ENCODE peak calls at places on chromosomes 6 and 20, in seven cellular contexts. A is A549, N is tibial artery, L is Karpas-422, O is fibroblast of lung, Y is adrenal gland, W is DND-41. K is an unnamed sample.

GRCh38 chr20:44832724-44833123 is 22.4 kb upstream of the RIMS4 start:
- DNase-seq in Y (no peak), O (no peak), L (peak), W (no peak), A (peak), N (no peak), K (no peak)

GRCh38 chr6:102812242-102812641 is 1418.7 kb downstream of the GRIK2 start:
- DNase-seq in L (no peak), O (no peak), W (no peak), N (no peak), A (no peak), Y (no peak), K (no peak)

GRCh38 chr20:42484335-42484734 is 705.4 kb downstream of the PTPRT start:
- DNase-seq in W (no peak), N (peak), O (peak), A (no peak), L (no peak), Y (peak), K (no peak)

GRCh38 chr20:51070635-51071034 is 47.7 kb upstream of the KCNG1 start:
- DNase-seq in Y (no peak), A (no peak), N (no peak), O (no peak), W (no peak), L (no peak), K (no peak)

GRCh38 chr6:155678361-155678760 is 222.7 kb upstream of the NOX3 start:
- DNase-seq in L (no peak), N (no peak), A (no peak), W (no peak), Y (no peak), O (peak), K (peak)

GRCh38 chr6:120354452-120355098 is 979.7 kb downstream of the TBC1D32 start:
- DNase-seq in A (no peak), N (no peak), O (peak), W (peak), Y (no peak), L (no peak), K (no peak)

GRCh38 chr6:13012271-13012670 is 295.7 kb downstream of the PHACTR1 start:
- DNase-seq in N (no peak), Y (no peak), L (no peak), O (no peak), W (no peak), A (no peak), K (no peak)

GRCh38 chr20:14634666-14635065 is 297.3 kb upstream of the FLRT3 start:
- DNase-seq in L (no peak), W (no peak), Y (no peak), O (no peak), N (no peak), A (no peak), K (no peak)

GRCh38 chr6:132830236-132830799 is 15.9 kb downstream of the RPS12 start:
- DNase-seq in O (peak), N (no peak), W (no peak), L (peak), Y (no peak), A (peak), K (no peak)

GRCh38 chr6:13480631-13481501 is 6.5 kb downstream of the GFOD1 start:
- DNase-seq in N (no peak), A (peak), Y (no peak), O (peak), L (no peak), W (no peak), K (no peak)

GRCh38 chr20:35251613-35251940 is 25.1 kb downstream of the MMP24 start:
- DNase-seq in A (no peak), O (no peak), L (no peak), W (no peak), Y (no peak), N (no peak), K (no peak)
- H3K27ac ChIP-seq in A (peak), O (no peak), L (no peak), W (no peak), Y (no peak), N (no peak), K (no peak)

DNA sequence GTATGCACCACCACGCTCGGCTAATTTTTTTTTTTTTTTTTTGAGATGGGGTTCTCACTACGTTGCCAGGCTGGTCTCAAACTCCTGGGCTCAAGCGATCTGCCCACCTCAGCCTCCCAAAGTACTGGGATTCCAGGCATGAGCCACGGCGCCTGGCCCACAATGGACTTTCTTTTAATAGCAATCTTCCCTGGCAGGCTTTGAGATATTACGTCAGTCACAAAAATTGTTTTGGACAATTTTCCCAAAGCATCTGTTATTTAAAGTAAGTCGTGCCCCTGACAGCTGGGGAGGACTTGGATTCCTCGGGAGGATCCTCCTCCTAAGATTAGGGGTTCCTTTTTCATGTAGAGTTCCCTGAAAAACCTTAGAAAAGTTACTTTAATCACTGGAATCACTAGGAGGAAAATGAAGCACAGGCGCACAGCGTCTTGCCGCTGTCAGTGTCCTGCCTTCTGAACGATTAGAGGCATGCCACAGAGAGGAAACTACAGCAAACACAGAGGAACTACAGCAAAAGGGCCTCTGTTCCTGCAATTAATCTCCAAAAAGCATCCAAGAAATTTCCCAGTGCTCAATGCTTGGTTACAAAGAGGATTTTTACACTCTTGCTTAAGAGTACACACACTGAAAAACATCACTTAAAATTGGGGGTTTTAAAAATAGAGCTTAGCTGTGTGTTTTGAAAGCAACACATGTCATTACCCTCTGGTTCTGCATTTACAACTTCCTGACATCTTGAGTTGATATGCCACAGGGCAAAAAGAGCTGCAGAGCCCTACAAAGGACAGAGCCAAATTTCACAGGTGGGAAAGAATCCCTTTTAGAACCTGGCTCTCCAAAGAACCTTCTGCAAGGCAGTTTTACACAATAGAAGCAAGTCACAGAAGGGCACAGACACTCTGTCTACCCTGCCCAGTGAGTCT is 4.5 kb downstream of the ACSS1 start:
- DNase-seq in O (peak), N (peak), Y (no peak), W (no peak), L (no peak), A (no peak), K (no peak)
- H3K4me3 ChIP-seq in O (no peak), N (peak), Y (no peak), W (no peak), L (no peak), A (no peak), K (no peak)

DNA sequence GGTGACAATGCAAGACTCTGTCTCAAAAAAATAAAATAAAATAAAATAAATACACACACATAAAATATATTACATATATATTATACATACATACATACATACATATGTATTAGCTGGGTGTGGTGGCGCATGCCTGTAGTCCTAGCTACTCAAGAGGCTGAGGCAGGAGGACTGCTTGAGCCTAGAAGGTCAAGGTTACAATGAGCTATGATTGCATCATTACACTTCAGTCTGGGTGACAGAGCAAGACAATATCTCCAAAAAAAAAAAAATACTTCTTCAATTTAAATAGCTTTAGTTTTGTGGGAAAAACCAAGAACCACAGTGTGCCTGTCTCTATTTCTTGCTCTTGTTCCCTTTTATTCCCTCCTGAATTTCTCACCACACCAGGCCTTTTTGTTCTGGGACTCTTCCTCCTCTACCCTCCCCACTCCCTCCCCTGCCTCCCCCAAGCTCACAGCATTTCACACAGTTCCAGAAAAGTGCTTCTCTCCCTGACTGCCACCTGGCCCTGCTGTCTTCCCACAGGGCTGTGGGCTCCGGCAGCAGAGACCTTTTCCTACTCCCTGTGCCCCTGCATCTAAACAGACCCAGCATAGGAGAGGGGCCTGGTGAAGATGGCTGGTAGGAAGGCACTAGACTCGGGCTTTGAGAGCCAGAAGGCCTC is 1.3 kb downstream of the C20orf203 start:
- DNase-seq in O (no peak), A (no peak), L (no peak), Y (no peak), N (no peak), W (peak), K (no peak)
- H3K27ac ChIP-seq in O (no peak), A (peak), L (no peak), Y (no peak), N (no peak), W (peak), K (no peak)

DNA sequence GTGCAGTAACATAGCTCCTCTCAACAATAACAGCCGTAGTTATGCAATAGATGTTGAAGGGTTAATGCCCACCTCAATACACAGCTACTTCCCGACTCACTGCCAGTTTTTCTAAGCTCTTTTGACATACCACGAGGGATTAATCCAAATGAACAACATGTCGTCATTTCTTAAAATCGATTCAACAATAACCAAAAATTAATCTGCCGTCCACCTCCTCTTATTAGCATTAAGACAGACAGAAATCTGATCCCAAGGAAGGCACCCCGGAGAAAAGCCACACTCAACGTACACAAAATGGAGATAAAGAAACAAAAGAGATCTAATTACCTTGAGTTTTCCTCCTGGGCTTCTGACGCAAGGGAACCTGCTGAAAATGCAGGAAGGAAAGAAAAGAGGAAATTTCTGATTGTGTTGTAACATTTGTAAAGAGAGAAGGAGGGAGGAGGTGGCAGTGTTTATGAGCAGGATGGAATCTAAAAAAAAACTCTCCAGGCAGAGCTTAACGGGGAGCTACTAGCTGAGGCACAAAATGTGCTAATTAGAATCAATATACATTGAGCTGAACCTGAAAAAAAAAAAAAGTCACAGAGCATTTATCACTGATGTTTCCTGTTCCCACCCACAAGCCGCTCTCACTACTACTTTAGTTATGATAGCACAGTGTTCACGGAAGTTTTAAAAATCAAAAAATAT is 109.3 kb downstream of the IPCEF1 start:
- DNase-seq in N (no peak), L (no peak), O (no peak), A (no peak), W (peak), Y (no peak), K (no peak)
- H3K4me3 ChIP-seq in N (no peak), L (no peak), O (peak), A (no peak), W (peak), Y (no peak), K (no peak)

DNA sequence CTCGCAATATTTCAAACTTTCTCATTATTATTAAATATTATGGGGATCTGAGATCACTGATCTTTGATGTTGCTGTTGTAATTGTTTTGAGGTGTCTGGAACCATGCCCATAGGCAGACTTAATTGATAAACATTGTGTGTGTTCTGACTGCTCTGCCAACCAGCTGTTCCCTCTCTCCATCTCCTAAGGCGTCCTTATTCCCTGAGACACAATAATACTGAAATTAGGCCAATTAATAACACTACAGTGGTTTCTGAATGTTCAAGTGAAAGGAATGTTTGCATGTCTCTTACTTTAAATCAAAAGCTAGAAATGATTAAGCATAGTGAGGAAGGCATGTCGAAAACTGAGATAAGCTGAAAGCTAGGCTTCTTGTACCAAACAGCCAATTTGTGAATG is 7.6 kb downstream of the MAPK14 start:
- DNase-seq in A (no peak), L (no peak), O (peak), N (no peak), Y (no peak), W (no peak), K (no peak)
- H3K27ac ChIP-seq in A (no peak), L (no peak), O (no peak), N (no peak), Y (no peak), W (no peak), K (no peak)

GRCh38 chr6:31462026-31462963 is 35.6 kb upstream of the MICB start:
- DNase-seq in A (no peak), Y (peak), O (peak), L (no peak), N (no peak), W (no peak), K (no peak)

GRCh38 chr6:31464252-31465184 is 33.4 kb upstream of the MICB start:
- DNase-seq in L (no peak), W (no peak), Y (no peak), A (no peak), N (no peak), O (no peak), K (no peak)

GRCh38 chr6:31465185-31465536 is 32.8 kb upstream of the MICB start:
- DNase-seq in A (no peak), W (no peak), Y (no peak), L (no peak), N (no peak), O (no peak), K (no peak)

GRCh38 chr6:31465718-31466117 is 32.2 kb upstream of the MICB start:
- DNase-seq in A (no peak), L (no peak), O (no peak), Y (no peak), N (no peak), W (no peak), K (no peak)

DNA sequence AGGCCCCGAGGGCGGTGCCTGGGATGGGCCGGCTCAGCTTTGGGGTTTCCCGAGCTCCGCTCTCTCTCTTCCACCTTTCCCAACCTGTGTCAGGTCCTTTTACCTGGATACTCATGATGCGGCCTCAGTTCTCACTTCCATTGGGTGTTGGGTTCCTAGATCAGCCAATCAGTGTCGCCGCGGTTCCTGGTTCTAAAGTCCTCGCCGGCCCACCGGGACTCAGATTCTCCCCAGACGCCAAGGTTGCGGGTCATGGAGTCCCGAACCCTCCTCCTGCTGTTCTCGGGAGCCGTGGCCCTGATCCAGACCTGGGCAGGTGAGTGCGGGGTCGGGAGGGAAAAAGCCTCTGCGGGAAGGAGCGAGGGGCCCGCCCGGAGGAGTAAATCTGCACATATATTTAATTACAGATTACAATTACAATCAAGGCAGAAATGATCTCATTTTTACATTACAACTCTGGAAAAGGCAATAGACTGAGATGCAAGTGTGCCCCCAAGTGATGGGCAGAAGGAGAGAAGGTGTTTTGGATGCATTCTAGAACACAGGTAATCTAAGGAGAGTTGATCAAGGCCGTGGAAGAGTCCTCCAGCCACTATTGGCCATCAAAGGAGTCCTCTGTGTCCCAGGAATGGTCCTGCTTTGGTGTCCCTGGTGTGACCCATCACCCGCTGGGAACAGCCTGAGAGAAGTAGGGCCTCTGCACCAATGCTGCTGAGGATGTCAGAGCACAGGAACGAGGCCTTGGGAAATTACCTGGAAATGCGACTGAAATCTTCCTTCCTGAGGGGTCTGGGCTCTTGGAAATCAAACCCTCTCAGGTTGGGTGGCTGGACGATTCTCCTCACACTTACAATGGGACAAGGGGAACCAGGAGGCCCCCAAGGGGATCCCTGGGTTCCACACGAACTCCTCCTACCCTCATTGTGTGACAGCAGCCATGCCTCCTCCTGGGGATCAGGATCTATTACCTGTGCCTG is 34.7 kb upstream of the MICB start:
- DNase-seq in O (peak), L (peak), A (peak), Y (peak), N (peak), W (no peak), K (no peak)
- H3K4me3 ChIP-seq in O (peak), L (peak), A (peak), Y (peak), N (peak), W (no peak), K (no peak)

GRCh38 chr6:138486249-138487121 is 12.8 kb downstream of the NHSL1 start:
- DNase-seq in W (no peak), A (no peak), N (no peak), O (no peak), L (no peak), Y (no peak), K (no peak)
- H3K27ac ChIP-seq in W (no peak), A (no peak), N (no peak), O (no peak), L (no peak), Y (no peak), K (no peak)

GRCh38 chr6:70669133-70669532 is 1.4 kb downstream of the SMAP1 start:
- DNase-seq in L (peak), A (no peak), N (no peak), W (no peak), O (peak), Y (no peak), K (no peak)
- H3K4me3 ChIP-seq in L (peak), A (peak), N (peak), W (peak), O (peak), Y (peak), K (peak)

GRCh38 chr6:118464620-118465019 is 83.5 kb upstream of the PLN start:
- DNase-seq in W (no peak), O (peak), N (no peak), A (no peak), L (no peak), Y (no peak), K (no peak)
- H3K27ac ChIP-seq in W (no peak), O (no peak), N (no peak), A (no peak), L (no peak), Y (no peak), K (no peak)

K was measured in AG04450.